ENCODE peak calls at places on chromosomes 7 and 10, in seven cellular contexts. U is immature natural killer cell, F is fibroblast of lung, K is NCI-H748 treated with DMSO at 0.1 percent for 48 hours, P is posterior vena cava, N is GM23338, O is nephron progenitor cell. D is an unnamed sample.

GRCh38 chr7:31061185-31061584 is 9.1 kb downstream of the ADCYAP1R1 start:
- DNase-seq in U (no peak), F (no peak), K (no peak), P (no peak), N (peak), O (no peak), D (no peak)

GRCh38 chr10:13769926-13770325 is 183.2 kb downstream of the PRPF18 start:
- DNase-seq in U (no peak), F (peak), K (no peak), P (no peak), N (no peak), O (no peak), D (no peak)

GRCh38 chr7:70317356-70317755 is 719.1 kb downstream of the AUTS2 start:
- DNase-seq in U (no peak), F (peak), K (no peak), P (no peak), N (no peak), O (no peak), D (no peak)

GRCh38 chr7:101924171-101924570 is 106.7 kb downstream of the CUX1 start:
- DNase-seq in U (no peak), F (peak), K (no peak), P (peak), N (no peak), O (no peak), D (no peak)

GRCh38 chr10:1992930-1993329 is 255.6 kb upstream of the ADARB2 start:
- DNase-seq in U (no peak), F (no peak), K (no peak), P (no peak), N (no peak), O (no peak), D (no peak)

GRCh38 chr10:80197972-80198591 is 7.3 kb downstream of the ANXA11 start:
- DNase-seq in U (no peak), F (no peak), K (no peak), P (no peak), N (no peak), O (no peak), D (no peak)

GRCh38 chr7:122298618-122299017 is 5.9 kb downstream of the FEZF1 start:
- DNase-seq in U (no peak), F (no peak), K (no peak), P (no peak), N (no peak), O (no peak), D (no peak)

GRCh38 chr10:87635498-87636312 is 24.0 kb upstream of the PAPSS2 start:
- DNase-seq in U (no peak), F (peak), K (no peak), P (no peak), N (no peak), O (no peak), D (no peak)

GRCh38 chr10:105063796-105064195 is 422.7 kb downstream of the SORCS3 start:
- DNase-seq in U (no peak), F (peak), K (peak), P (no peak), N (peak), O (peak), D (peak)

GRCh38 chr7:101179780-101180755 is at the start of gene NAT16:
- DNase-seq in U (no peak), F (no peak), K (no peak), P (no peak), N (peak), O (no peak), D (no peak)

GRCh38 chr7:75849573-75849972 is 29.3 kb upstream of the RHBDD2 start:
- DNase-seq in U (no peak), F (no peak), K (no peak), P (no peak), N (no peak), O (no peak), D (no peak)

GRCh38 chr10:121300723-121301122 is 297.5 kb downstream of the FGFR2 start:
- DNase-seq in U (no peak), F (no peak), K (no peak), P (no peak), N (no peak), O (no peak), D (no peak)

GRCh38 chr7:96388620-96389383 is 66.9 kb upstream of the SLC25A13 start:
- DNase-seq in U (no peak), F (peak), K (no peak), P (no peak), N (peak), O (no peak), D (no peak)

GRCh38 chr10:112395809-112396530 is 22.1 kb downstream of the ACSL5 start:
- DNase-seq in U (no peak), F (no peak), K (no peak), P (no peak), N (no peak), O (no peak), D (no peak)

GRCh38 chr10:51643734-51644133 is 55.7 kb downstream of the CSTF2T start:
- DNase-seq in U (no peak), F (no peak), K (no peak), P (no peak), N (no peak), O (no peak), D (no peak)

GRCh38 chr7:46468753-46469356 is 547.8 kb upstream of the IGFBP3 start:
- DNase-seq in U (no peak), F (peak), K (no peak), P (no peak), N (peak), O (peak), D (no peak)

GRCh38 chr7:69764681-69765080 is 166.4 kb downstream of the AUTS2 start:
- DNase-seq in U (no peak), F (no peak), K (no peak), P (no peak), N (no peak), O (no peak), D (no peak)

GRCh38 chr10:3853547-3853989 is 68.6 kb upstream of the KLF6 start:
- DNase-seq in U (no peak), F (peak), K (no peak), P (no peak), N (no peak), O (no peak), D (no peak)

GRCh38 chr10:110137142-110137545 is 70.3 kb upstream of the MXI1 start:
- DNase-seq in U (peak), F (peak), K (peak), P (no peak), N (peak), O (no peak), D (peak)

GRCh38 chr10:70167246-70167645 is 3.1 kb downstream of the SAR1A start:
- DNase-seq in U (no peak), F (no peak), K (no peak), P (no peak), N (no peak), O (no peak), D (no peak)

GRCh38 chr10:97623277-97623676 is 10.0 kb downstream of the MORN4 start:
- DNase-seq in U (no peak), F (no peak), K (no peak), P (no peak), N (no peak), O (no peak), D (no peak)

GRCh38 chr7:151093748-151094147 is 7.5 kb downstream of the AGAP3 start:
- DNase-seq in U (no peak), F (no peak), K (no peak), P (no peak), N (no peak), O (no peak), D (no peak)

GRCh38 chr10:74738052-74738451 is 88.3 kb upstream of the KAT6B start:
- DNase-seq in U (no peak), F (peak), K (no peak), P (no peak), N (no peak), O (no peak), D (no peak)

GRCh38 chr10:111993872-111994426 is 189.6 kb downstream of the GPAM start:
- DNase-seq in U (no peak), F (no peak), K (no peak), P (no peak), N (no peak), O (no peak), D (no peak)

GRCh38 chr10:23063387-23064287 is 31.7 kb upstream of the MSRB2 start:
- DNase-seq in U (no peak), F (peak), K (no peak), P (no peak), N (no peak), O (peak), D (no peak)

GRCh38 chr10:46544989-46545791 is 11.3 kb downstream of the GPRIN2 start:
- DNase-seq in U (no peak), F (no peak), K (no peak), P (peak), N (peak), O (peak), D (no peak)

GRCh38 chr7:26681819-26682418 is 182.5 kb downstream of the SKAP2 start:
- DNase-seq in U (peak), F (peak), K (peak), P (no peak), N (peak), O (no peak), D (peak)

GRCh38 chr7:110157631-110158362 is 933.1 kb upstream of the LRRN3 start:
- DNase-seq in U (no peak), F (peak), K (no peak), P (no peak), N (peak), O (no peak), D (no peak)

GRCh38 chr7:2217716-2218443 is 14.9 kb downstream of the MAD1L1 start:
- DNase-seq in U (no peak), F (no peak), K (no peak), P (no peak), N (no peak), O (no peak), D (no peak)

GRCh38 chr10:132106431-132106830 is 40.7 kb downstream of the JAKMIP3 start:
- DNase-seq in U (no peak), F (no peak), K (no peak), P (peak), N (no peak), O (no peak), D (no peak)

GRCh38 chr10:73209705-73210104 is 37.4 kb downstream of the DNAJC9 start:
- DNase-seq in U (no peak), F (peak), K (no peak), P (no peak), N (no peak), O (no peak), D (no peak)

GRCh38 chr10:29345144-29345892 is 56.4 kb downstream of the LYZL1 start:
- DNase-seq in U (no peak), F (no peak), K (no peak), P (no peak), N (no peak), O (no peak), D (no peak)

GRCh38 chr10:111076191-111076681 is 593 bp upstream of the ADRA2A start:
- DNase-seq in U (no peak), F (peak), K (peak), P (peak), N (peak), O (peak), D (no peak)

GRCh38 chr7:1027285-1028043 is 16.9 kb upstream of the GPR146 start:
- DNase-seq in U (no peak), F (peak), K (no peak), P (no peak), N (peak), O (peak), D (no peak)

GRCh38 chr7:120259382-120259781 is 13.6 kb upstream of the KCND2 start:
- DNase-seq in U (no peak), F (peak), K (no peak), P (no peak), N (no peak), O (no peak), D (no peak)

GRCh38 chr7:81308643-81309354 is 389.9 kb upstream of the SEMA3C start:
- DNase-seq in U (no peak), F (no peak), K (no peak), P (no peak), N (no peak), O (no peak), D (no peak)